ENCODE peak calls at places on chromosomes 7 and 10, in seven cellular contexts. G is fibroblast of the conjunctiva; Q is stimulated activated naive CD8-positive, alpha-beta T cell treated with anti-CD3 and anti-CD28 coated beads, Interleukin-15, Interleukin-2, amounts not matched to agents 100 U/mL and 50 U/mL, for 24 hours; C is stimulated activated CD8-positive, alpha-beta memory T cell treated with anti-CD3 and anti-CD28 coated beads, Interleukin-7, amount 100 ng/mL, for 48 hours; X is lung; Z is sciatic nerve; W is H54. L is an unnamed sample.

GRCh38 chr7:138350701-138351357 is 109.2 kb upstream of the TRIM24 start:
- DNase-seq in Q (no peak), G (no peak), C (no peak), W (no peak), X (no peak), Z (no peak), L (no peak)

GRCh38 chr7:144384071-144384470 is 19.4 kb downstream of the NOBOX start:
- DNase-seq in Z (no peak), G (no peak), W (no peak), Q (no peak), X (no peak), C (no peak), L (no peak)

GRCh38 chr10:77049896-77050295 is 587.7 kb downstream of the KCNMA1 start:
- DNase-seq in Q (no peak), Z (no peak), X (no peak), C (no peak), W (no peak), G (no peak), L (no peak)

GRCh38 chr7:55533729-55534080 is 38.6 kb downstream of the VOPP1 start:
- DNase-seq in Q (no peak), W (no peak), C (no peak), Z (no peak), X (no peak), G (no peak), L (no peak)

GRCh38 chr10:50536617-50537252 is 87.0 kb downstream of the SGMS1 start:
- DNase-seq in G (no peak), Z (no peak), C (no peak), W (no peak), X (no peak), Q (no peak), L (no peak)

GRCh38 chr10:86299562-86299961 is 67.0 kb downstream of the GRID1 start:
- DNase-seq in Q (no peak), C (no peak), X (no peak), Z (peak), G (no peak), W (no peak), L (peak)

GRCh38 chr10:93757766-93758509 is at the start of gene LGI1:
- DNase-seq in G (no peak), W (no peak), X (no peak), Q (no peak), Z (no peak), C (no peak), L (no peak)

GRCh38 chr7:332646-333398 is 42.9 kb downstream of the FOXL3 start:
- DNase-seq in X (peak), C (peak), W (peak), G (no peak), Q (peak), Z (peak), L (peak)

GRCh38 chr7:142088022-142088714 is 23.4 kb upstream of the MGAM2 start:
- DNase-seq in C (no peak), G (no peak), Q (no peak), W (no peak), Z (no peak), X (no peak), L (no peak)

GRCh38 chr7:69166979-69167516 is 431.2 kb upstream of the AUTS2 start:
- DNase-seq in G (no peak), C (no peak), Z (no peak), X (no peak), Q (no peak), W (no peak), L (no peak)

GRCh38 chr7:1844336-1844955 is 174.4 kb downstream of the ELFN1 start:
- DNase-seq in C (no peak), Q (no peak), G (no peak), Z (no peak), X (no peak), W (no peak), L (peak)

GRCh38 chr7:13489386-13489785 is 500.1 kb downstream of the ETV1 start:
- DNase-seq in W (no peak), X (no peak), Z (no peak), C (no peak), G (no peak), Q (no peak), L (no peak)

GRCh38 chr7:105136221-105136620 is 122.2 kb downstream of the KMT2E start:
- DNase-seq in C (no peak), W (no peak), Z (no peak), G (no peak), Q (no peak), X (no peak), L (no peak)

GRCh38 chr7:46003161-46003560 is 82.1 kb upstream of the IGFBP3 start:
- DNase-seq in Z (no peak), G (no peak), Q (no peak), W (no peak), X (no peak), C (no peak), L (no peak)

GRCh38 chr7:12951397-12951801 is 264.0 kb downstream of the ARL4A start:
- DNase-seq in Q (no peak), C (no peak), G (peak), Z (no peak), W (peak), X (no peak), L (no peak)

GRCh38 chr10:119090026-119090808 is 9.6 kb upstream of the EIF3A start:
- DNase-seq in G (no peak), Q (peak), W (no peak), X (no peak), C (no peak), Z (peak), L (no peak)

GRCh38 chr7:157830331-157830730 is 493.5 kb downstream of the DNAJB6 start:
- DNase-seq in W (no peak), C (no peak), Z (no peak), G (no peak), Q (no peak), X (no peak), L (peak)

GRCh38 chr7:132251327-132251659 is 325.0 kb downstream of the PLXNA4 start:
- DNase-seq in Q (no peak), G (no peak), X (peak), Z (peak), C (no peak), W (no peak), L (no peak)

GRCh38 chr10:27100800-27101347 is 580 bp upstream of the ANKRD26 start:
- DNase-seq in C (no peak), G (no peak), W (no peak), Q (peak), Z (no peak), X (no peak), L (no peak)